ENCODE peak calls at places on chromosomes 2 and 18, in six cellular contexts. X, F, K, H, Z and N are unnamed samples.

GRCh38 chr18:12520442-12520992 is 112.8 kb downstream of the PRELID3A start:
- DNase-seq in X (no peak), F (no peak), K (no peak), H (no peak), Z (no peak), N (no peak)

GRCh38 chr2:159735648-159736047 is 23.3 kb downstream of the MARCHF7 start:
- DNase-seq in X (no peak), F (no peak), K (no peak), H (no peak), Z (no peak), N (no peak)

GRCh38 chr2:227871375-227871788 is at the start of gene DAW1:
- DNase-seq in X (peak), F (no peak), K (peak), H (no peak), Z (peak), N (peak)

GRCh38 chr2:159553727-159554126 is 62.6 kb downstream of the BAZ2B start:
- DNase-seq in X (no peak), F (no peak), K (no peak), H (no peak), Z (no peak), N (no peak)

GRCh38 chr2:4903676-4904348 is 788.4 kb upstream of the SOX11 start:
- DNase-seq in X (no peak), F (no peak), K (no peak), H (no peak), Z (no peak), N (no peak)

GRCh38 chr18:69539404-69539803 is 138.7 kb downstream of the DOK6 start:
- DNase-seq in X (no peak), F (no peak), K (no peak), H (no peak), Z (no peak), N (no peak)

GRCh38 chr18:58615150-58616132 is 13.4 kb downstream of the ALPK2 start:
- DNase-seq in X (peak), F (no peak), K (peak), H (no peak), Z (no peak), N (no peak)

GRCh38 chr18:34358923-34359322 is 134.2 kb upstream of the NOL4 start:
- DNase-seq in X (no peak), F (no peak), K (peak), H (no peak), Z (no peak), N (no peak)

GRCh38 chr2:130756041-130756720 is 841 bp downstream of the AMER3 start:
- DNase-seq in X (no peak), F (peak), K (peak), H (no peak), Z (no peak), N (peak)

GRCh38 chr2:164599954-164600589 is 21.2 kb downstream of the GRB14 start:
- DNase-seq in X (no peak), F (peak), K (no peak), H (peak), Z (no peak), N (no peak)

GRCh38 chr18:28808373-28808772 is 631.4 kb upstream of the CDH2 start:
- DNase-seq in X (no peak), F (no peak), K (no peak), H (no peak), Z (no peak), N (no peak)

GRCh38 chr2:70381821-70382220 is 80.0 kb upstream of the FAM136A start:
- DNase-seq in X (no peak), F (peak), K (no peak), H (no peak), Z (no peak), N (no peak)

GRCh38 chr2:19425419-19425818 is 67.0 kb upstream of the OSR1 start:
- DNase-seq in X (no peak), F (no peak), K (no peak), H (no peak), Z (no peak), N (no peak)

GRCh38 chr18:50196261-50196660 is 1.3 kb upstream of the MYO5B start:
- DNase-seq in X (no peak), F (no peak), K (no peak), H (no peak), Z (no peak), N (no peak)

GRCh38 chr2:121634354-121635307 is 14.6 kb downstream of the CLASP1 start:
- DNase-seq in X (no peak), F (peak), K (no peak), H (no peak), Z (no peak), N (no peak)